ENCODE peak calls at places on chromosomes 7 and 10, in ten cellular contexts. Y is Peyer's patch, Z is HFF-Myc, L is fibroblast of the aortic adventitia, R is left ventricle myocardium inferior, G is stomach, S is epithelial cell of esophagus, D is heart right ventricle, P is lower leg skin, O is K562. K is an unnamed sample.

GRCh38 chr7:90769036-90769435 is 172.9 kb downstream of the CDK14 start:
- DNase-seq in Y (no peak), Z (no peak), L (no peak), R (no peak), G (no peak), S (no peak), D (no peak), P (no peak), O (no peak), K (no peak)

GRCh38 chr7:68456469-68456868 is 1141.8 kb upstream of the AUTS2 start:
- DNase-seq in Y (no peak), Z (no peak), L (no peak), R (no peak), G (no peak), S (no peak), D (no peak), P (no peak), O (no peak), K (no peak)

GRCh38 chr7:90155206-90155605 is 937 bp downstream of the STEAP1 start:
- DNase-seq in Y (no peak), Z (no peak), L (peak), R (no peak), G (no peak), S (no peak), D (no peak), P (no peak), O (no peak), K (no peak)

GRCh38 chr7:8931906-8932646 is 498.7 kb downstream of the NXPH1 start:
- DNase-seq in Y (no peak), Z (no peak), L (no peak), R (no peak), G (no peak), S (no peak), D (no peak), P (no peak), O (peak), K (no peak)

GRCh38 chr7:36390199-36391090 is 783 bp downstream of the ANLN start:
- DNase-seq in Y (peak), Z (peak), L (peak), R (peak), G (peak), S (peak), D (peak), P (peak), O (peak), K (peak)

GRCh38 chr7:4659551-4660286 is 22.4 kb upstream of the FOXK1 start:
- DNase-seq in Y (no peak), Z (no peak), L (no peak), R (no peak), G (no peak), S (no peak), D (no peak), P (no peak), O (peak), K (no peak)

GRCh38 chr7:33395340-33395739 is 266.0 kb downstream of the BBS9 start:
- DNase-seq in Y (no peak), Z (no peak), L (no peak), R (no peak), G (no peak), S (no peak), D (no peak), P (no peak), O (no peak), K (peak)

GRCh38 chr10:103884681-103885139 is 29.3 kb upstream of the SH3PXD2A start:
- DNase-seq in Y (no peak), Z (peak), L (peak), R (no peak), G (no peak), S (peak), D (peak), P (no peak), O (peak), K (peak)

GRCh38 chr10:127935115-127935561 is 28.2 kb downstream of the PTPRE start:
- DNase-seq in Y (no peak), Z (no peak), L (no peak), R (no peak), G (no peak), S (no peak), D (no peak), P (no peak), O (no peak), K (no peak)

GRCh38 chr7:44159824-44160630 is 18.9 kb upstream of the MYL7 start:
- DNase-seq in Y (no peak), Z (no peak), L (no peak), R (no peak), G (no peak), S (no peak), D (no peak), P (no peak), O (no peak), K (no peak)

GRCh38 chr10:33215154-33215553 is 119.3 kb downstream of the NRP1 start:
- DNase-seq in Y (no peak), Z (no peak), L (peak), R (no peak), G (no peak), S (peak), D (no peak), P (no peak), O (no peak), K (peak)

DNA sequence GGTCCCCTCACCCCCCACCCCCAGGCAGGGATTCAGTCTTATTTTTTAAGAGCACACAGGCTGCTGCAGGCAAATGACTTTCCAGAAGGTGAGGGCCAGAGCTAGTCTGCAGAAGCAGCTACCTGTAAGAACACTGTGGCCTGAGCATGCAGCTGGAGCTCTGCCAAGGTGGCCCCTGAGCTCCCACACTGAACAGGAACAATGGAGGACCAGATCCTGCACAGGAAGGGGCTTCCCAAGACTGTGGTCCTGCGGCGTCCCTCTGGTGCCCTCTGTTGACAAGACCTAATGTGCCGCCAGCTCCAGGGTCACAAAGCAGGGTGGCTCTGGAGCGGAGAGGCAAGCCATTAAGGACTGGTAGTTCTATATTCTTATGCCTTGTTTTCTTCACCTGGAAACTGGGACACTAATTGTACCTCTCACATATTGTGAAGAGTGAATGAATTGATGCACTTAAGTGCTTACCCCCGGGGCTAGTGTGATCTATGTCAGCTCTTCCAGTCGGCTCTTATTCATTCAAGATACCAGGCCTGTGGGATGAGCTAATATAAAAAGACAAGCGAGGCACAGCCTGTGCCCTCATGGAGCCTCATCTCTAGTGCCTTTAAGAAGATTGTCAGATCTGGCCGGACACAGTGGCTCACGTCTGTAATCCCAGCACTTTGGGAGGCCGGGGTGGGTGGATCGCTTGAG is 8.0 kb upstream of the BEND7 start:
- DNase-seq in Y (peak), Z (no peak), L (peak), R (peak), G (peak), S (peak), D (peak), P (no peak), O (peak), K (peak)
- TF ChIP-seq CTCF in Y (peak), Z (peak), L (peak), R (peak), G (no peak), S (peak), D (peak), P (no peak), O (peak), K (peak)

GRCh38 chr10:132304756-132305509 is 2.8 kb downstream of the STK32C start:
- DNase-seq in Y (no peak), Z (no peak), L (no peak), R (no peak), G (no peak), S (no peak), D (no peak), P (no peak), O (no peak), K (no peak)
- H3K4me3 ChIP-seq in Y (no peak), Z (no peak), L (no peak), R (no peak), G (no peak), S (no peak), D (no peak), P (no peak), O (no peak), K (no peak)

GRCh38 chr10:92757066-92757716 is 67.4 kb downstream of the HHEX start:
- DNase-seq in Y (peak), Z (peak), L (peak), R (peak), G (peak), S (peak), D (peak), P (peak), O (peak), K (peak)
- TF ChIP-seq CTCF in Y (peak), Z (no peak), L (peak), R (peak), G (no peak), S (no peak), D (peak), P (no peak), O (peak), K (no peak)

DNA sequence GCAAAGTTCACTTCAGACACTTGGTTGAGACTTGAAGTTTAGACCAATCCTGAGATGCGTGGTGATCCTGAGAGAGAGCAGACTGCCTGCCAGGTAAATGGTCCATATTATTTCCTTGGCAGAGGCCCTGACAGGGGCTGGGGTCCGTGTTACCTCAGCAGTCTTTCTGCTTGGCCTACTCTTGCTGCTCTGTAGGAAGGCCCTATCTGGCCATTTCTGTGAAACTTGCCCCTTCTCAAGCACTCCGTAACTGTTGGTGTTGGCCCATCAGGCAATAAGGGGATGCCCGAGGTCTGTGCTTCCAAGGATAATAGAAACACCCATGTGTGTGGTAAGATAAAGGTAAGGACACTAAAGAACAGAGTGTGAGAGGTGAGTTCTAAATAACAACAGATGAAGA is 20.0 kb downstream of the LOXL4 start:
- DNase-seq in Y (no peak), Z (no peak), L (no peak), R (no peak), G (no peak), S (no peak), D (no peak), P (no peak), O (no peak), K (no peak)
- H3K4me3 ChIP-seq in Y (no peak), Z (no peak), L (no peak), R (no peak), G (no peak), S (no peak), D (no peak), P (no peak), O (no peak), K (no peak)

GRCh38 chr10:78381072-78381471 is 347.4 kb downstream of the RPS24 start:
- DNase-seq in Y (no peak), Z (no peak), L (no peak), R (no peak), G (no peak), S (no peak), D (no peak), P (no peak), O (peak), K (no peak)
- TF ChIP-seq CTCF in Y (no peak), Z (peak), L (peak), R (no peak), G (no peak), S (no peak), D (no peak), P (no peak), O (peak), K (peak)

GRCh38 chr7:100641463-100641859 is at the start of gene TFR2:
- DNase-seq in Y (no peak), Z (no peak), L (no peak), R (no peak), G (no peak), S (no peak), D (no peak), P (no peak), O (peak), K (no peak)
- H3K4me3 ChIP-seq in Y (no peak), Z (no peak), L (no peak), R (no peak), G (no peak), S (no peak), D (no peak), P (no peak), O (peak), K (no peak)